ENCODE peak calls at places on chromosomes 3 and 15, in four cellular contexts. Z is heart left ventricle, Q is prostate gland, F is thoracic aorta. T is an unnamed sample.
A peak's percentile ranks its signal among the peaks of the same experiment; 100 is the strongest.

GRCh38 chr3:59472541-59472940 is 422.7 kb upstream of the CFAP20DC start:
- DNase-seq in Z (no peak), Q (no peak), F (no peak), T (no peak)

GRCh38 chr3:183260167-183260904 is 7.3 kb downstream of the B3GNT5 start:
- DNase-seq in Z (no peak), Q (no peak), F (no peak), T (no peak)

GRCh38 chr3:90015688-90016356 is 908.4 kb downstream of the EPHA3 start:
- DNase-seq in Z (peak; percentile 30), Q (no peak), F (no peak), T (peak; percentile 58)

GRCh38 chr3:122915300-122916055 is 112.1 kb downstream of the SEMA5B start:
- DNase-seq in Z (no peak), Q (no peak), F (no peak), T (no peak)

GRCh38 chr15:50707878-50708427 is 21.4 kb upstream of the TRPM7 start:
- DNase-seq in Z (no peak), Q (no peak), F (no peak), T (no peak)

GRCh38 chr3:54902286-54902685 is 25.6 kb downstream of the LRTM1 start:
- DNase-seq in Z (no peak), Q (no peak), F (no peak), T (no peak)

GRCh38 chr15:48395532-48396011 is 64.3 kb downstream of the DUT start:
- DNase-seq in Z (peak; percentile 46), Q (no peak), F (no peak), T (peak; percentile 75)

GRCh38 chr3:24401090-24401810 is 93.4 kb downstream of the THRB start:
- DNase-seq in Z (no peak), Q (no peak), F (no peak), T (no peak)

GRCh38 chr15:73800662-73801345 is 47.7 kb upstream of the INSYN1 start:
- DNase-seq in Z (peak; percentile 81), Q (peak; percentile 30), F (peak; percentile 20), T (peak; percentile 47)

GRCh38 chr3:60086811-60087210 is 1037.0 kb upstream of the CFAP20DC start:
- DNase-seq in Z (no peak), Q (no peak), F (no peak), T (peak; percentile 8)

GRCh38 chr3:106229495-106230278 is 360.9 kb upstream of the CBLB start:
- DNase-seq in Z (no peak), Q (no peak), F (no peak), T (no peak)

GRCh38 chr15:31346367-31347066 is 19.9 kb downstream of the KLF13 start:
- DNase-seq in Z (no peak), Q (no peak), F (no peak), T (no peak)

GRCh38 chr3:1421577-1421976 is 328.8 kb downstream of the CNTN6 start:
- DNase-seq in Z (no peak), Q (no peak), F (no peak), T (no peak)

GRCh38 chr15:59292393-59292792 is 80.3 kb downstream of the MYO1E start:
- DNase-seq in Z (no peak), Q (no peak), F (no peak), T (no peak)

GRCh38 chr15:22850055-22850454 is 11.6 kb downstream of the NIPA2 start:
- DNase-seq in Z (no peak), Q (no peak), F (no peak), T (no peak)

GRCh38 chr15:51801391-51801835 is 28.0 kb upstream of the TMOD3 start:
- DNase-seq in Z (peak; percentile 47), Q (no peak), F (no peak), T (no peak)

GRCh38 chr3:128483657-128484403 is 9.2 kb downstream of the GATA2 start:
- DNase-seq in Z (no peak), Q (no peak), F (no peak), T (no peak)

GRCh38 chr15:84572231-84572630 is 28.6 kb upstream of the ZSCAN2 start:
- DNase-seq in Z (no peak), Q (no peak), F (no peak), T (no peak)

GRCh38 chr3:27880969-27881892 is 159.1 kb upstream of the EOMES start:
- DNase-seq in Z (no peak), Q (no peak), F (no peak), T (no peak)

GRCh38 chr3:14540209-14540575 is at the start of gene GRIP2:
- DNase-seq in Z (peak; percentile 64), Q (no peak), F (no peak), T (no peak)

GRCh38 chr3:33758874-33759273 is 39.6 kb upstream of the PDCD6IP start:
- DNase-seq in Z (no peak), Q (no peak), F (no peak), T (peak; percentile 93)

GRCh38 chr3:197224034-197224444 is 74.4 kb downstream of the DLG1 start:
- DNase-seq in Z (no peak), Q (no peak), F (no peak), T (peak; percentile 25)

GRCh38 chr3:185341616-185342457 is 21.1 kb upstream of the MAP3K13 start:
- DNase-seq in Z (no peak), Q (no peak), F (no peak), T (no peak)

GRCh38 chr15:55248895-55249294 is 40.7 kb downstream of the RAB27A start:
- DNase-seq in Z (no peak), Q (no peak), F (no peak), T (no peak)

GRCh38 chr3:197372076-197372661 is 73.8 kb upstream of the DLG1 start:
- DNase-seq in Z (no peak), Q (peak; percentile 28), F (no peak), T (peak; percentile 99)

GRCh38 chr15:41494190-41494921 is 682 bp downstream of the ITPKA start:
- DNase-seq in Z (no peak), Q (no peak), F (no peak), T (no peak)

GRCh38 chr3:5442106-5442785 is 254.7 kb downstream of the EDEM1 start:
- DNase-seq in Z (no peak), Q (no peak), F (no peak), T (peak; percentile 79)

GRCh38 chr3:131242201-131242600 is 139.4 kb upstream of the NUDT16 start:
- DNase-seq in Z (no peak), Q (no peak), F (no peak), T (no peak)

GRCh38 chr3:72447059-72447946 is 400.9 kb downstream of the SHQ1 start:
- DNase-seq in Z (peak; percentile 96), Q (peak; percentile 92), F (peak; percentile 55), T (peak; percentile 40)

GRCh38 chr15:27495963-27496459 is 525.0 kb downstream of the GABRG3 start:
- DNase-seq in Z (no peak), Q (no peak), F (no peak), T (no peak)

GRCh38 chr3:19886404-19886803 is 47.6 kb downstream of the EFHB start:
- DNase-seq in Z (no peak), Q (no peak), F (no peak), T (no peak)

GRCh38 chr15:51751687-51752683 is 588 bp downstream of the TMOD2 start:
- DNase-seq in Z (peak; percentile 35), Q (no peak), F (no peak), T (no peak)

GRCh38 chr15:39250001-39250400 is 330.9 kb upstream of the THBS1 start:
- DNase-seq in Z (no peak), Q (no peak), F (no peak), T (no peak)

GRCh38 chr15:39244776-39245175 is 336.1 kb upstream of the THBS1 start:
- DNase-seq in Z (no peak), Q (no peak), F (no peak), T (no peak)

GRCh38 chr15:39248204-39248603 is 332.7 kb upstream of the THBS1 start:
- DNase-seq in Z (peak; percentile 64), Q (no peak), F (no peak), T (no peak)

GRCh38 chr15:39246523-39246922 is 334.4 kb upstream of the THBS1 start:
- DNase-seq in Z (no peak), Q (no peak), F (no peak), T (no peak)

DNA sequence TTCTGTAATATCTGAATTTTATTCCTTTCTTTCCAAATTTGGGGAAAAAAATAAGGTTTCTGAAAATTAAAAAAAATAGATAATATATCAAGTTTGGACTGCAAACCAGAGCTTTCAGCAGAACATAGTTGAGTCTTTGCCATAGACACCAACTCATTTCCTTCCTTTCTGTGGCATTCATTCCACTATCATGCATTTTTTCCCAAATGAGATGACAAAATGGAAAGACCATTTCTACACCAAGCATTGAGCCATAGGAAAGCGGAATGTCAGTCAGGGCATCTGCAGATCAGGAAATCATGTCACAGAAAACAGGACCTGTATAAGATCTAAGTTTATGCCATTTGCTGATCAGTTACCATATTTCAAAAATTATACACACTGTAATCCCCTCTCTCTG is 333.3 kb upstream of the THBS1 start:
- DNase-seq in Z (no peak), Q (no peak), F (no peak), T (no peak)
- H3K4me1 ChIP-seq in Z (peaks cover 7% of the 10 kb centered on the region), Q (no peaks in the 10 kb centered on the region), F (no peaks in the 10 kb centered on the region), T (peaks cover 43% of the 10 kb centered on the region)

DNA sequence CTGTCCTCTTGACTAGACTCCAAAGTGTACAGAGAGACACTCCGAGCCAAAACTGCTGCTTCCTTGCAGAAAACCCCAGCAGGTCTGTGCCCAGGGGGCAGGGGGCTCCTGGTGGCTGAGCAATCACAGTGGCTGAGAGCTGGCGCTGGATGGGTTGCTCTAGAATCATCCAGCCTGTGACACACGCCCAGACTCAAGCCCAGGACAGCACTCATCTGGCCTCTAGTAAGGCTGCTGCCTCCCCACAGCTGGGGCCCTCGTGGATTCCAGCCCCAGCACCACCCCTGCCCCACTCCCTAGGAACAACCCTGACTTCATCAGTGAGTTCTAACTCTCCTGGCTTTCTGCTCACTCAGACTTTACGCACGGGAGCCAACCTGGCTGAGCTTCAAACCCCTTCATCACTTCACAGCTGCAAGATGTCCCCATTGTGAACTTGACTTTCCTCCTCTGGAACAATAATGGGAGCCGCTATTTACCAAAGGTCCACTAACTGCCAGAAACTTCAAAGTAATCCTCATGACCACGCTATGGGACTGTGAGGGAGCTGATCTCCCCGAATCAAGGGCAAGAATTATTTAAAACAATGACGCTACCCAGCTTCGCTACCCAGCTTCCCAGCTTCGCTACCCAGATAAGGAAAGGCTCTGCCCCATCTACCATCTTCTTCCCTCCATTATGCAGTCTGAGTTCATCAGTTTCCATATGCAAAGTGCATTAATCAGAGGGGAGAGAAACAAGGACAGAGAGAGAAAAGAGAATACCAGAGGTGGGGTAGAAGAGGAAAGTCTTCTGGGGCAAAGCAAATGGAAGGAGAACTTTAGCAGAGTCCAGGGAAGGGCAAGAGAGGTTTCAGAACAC is 70.8 kb upstream of the SPATA12 start:
- DNase-seq in Z (no peak), Q (no peak), F (no peak), T (no peak)
- H3K27ac ChIP-seq in Z (no peak overlapping the region), Q (peak overlapping the region; percentile 2), F (no peak overlapping the region), T (no peak overlapping the region)

DNA sequence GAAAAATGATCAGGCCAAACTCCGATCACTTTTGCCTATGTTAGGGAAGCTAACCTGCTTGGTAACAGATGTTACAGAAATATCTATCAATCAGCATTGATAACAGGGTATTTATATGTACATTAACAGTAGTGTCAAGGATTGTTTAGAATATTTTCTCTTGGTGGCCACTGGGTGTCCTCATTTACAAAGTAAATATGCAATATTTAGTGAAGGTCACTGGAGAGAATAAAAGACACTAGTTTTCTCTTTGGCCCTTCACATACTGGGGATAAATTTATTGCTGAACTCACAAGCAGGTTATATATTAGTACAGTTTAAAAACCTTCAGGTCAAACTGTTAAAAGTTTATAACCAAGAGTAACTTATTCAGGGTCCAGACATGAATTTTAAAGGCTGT is 69.0 kb downstream of the TIGIT start:
- DNase-seq in Z (no peak), Q (no peak), F (no peak), T (peak; percentile 6)
- TF ChIP-seq CTCF in Z (peak; percentile 59), Q (peak; percentile 25), F (peak; percentile 28), T (peak; percentile 61)

DNA sequence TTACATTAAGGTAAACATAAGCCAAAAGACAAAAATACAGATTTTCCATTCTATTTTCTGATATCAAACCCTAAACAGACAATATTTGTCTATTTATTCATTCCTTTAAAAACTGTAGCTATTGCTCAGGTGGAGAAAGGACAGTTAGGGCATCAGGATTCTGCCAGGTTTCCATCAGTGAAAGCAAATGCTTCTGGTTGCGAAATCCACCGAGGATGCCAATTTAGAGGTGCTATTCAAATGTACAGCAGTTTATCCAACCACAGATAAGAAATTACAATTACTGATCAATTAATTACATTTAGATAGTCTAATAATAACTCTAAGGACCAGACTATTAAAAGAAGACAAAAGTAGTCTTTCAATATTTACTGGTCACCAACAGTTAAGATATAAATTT is 3.9 kb downstream of the TOMM70 start:
- DNase-seq in Z (no peak), Q (no peak), F (no peak), T (no peak)
- H3K4me1 ChIP-seq in Z (peaks cover 41% of the 10 kb centered on the region), Q (no peaks in the 10 kb centered on the region), F (peaks cover 37% of the 10 kb centered on the region), T (peaks cover 2% of the 10 kb centered on the region)

T was measured in foreskin keratinocyte.